ENCODE peak calls at places on chromosomes 11 and 22, in seven cellular contexts. One of them, this sample, is unnamed.

GRCh38 chr22:20169253-20169822 is 18.5 kb upstream of the CCDC188 start:
- DNase-seq in RPMI7951: no peak
- DNase-seq in NCI-H1417: no peak
- DNase-seq in NCI-H1105 treated with DMSO at 0.1 percent for 48 hours: no peak
- DNase-seq in substantia nigra: no peak
- DNase-seq in A549: no peak
- DNase-seq in H1: no peak
- DNase-seq in this sample: no peak

GRCh38 chr11:69137148-69137844 is 18.4 kb upstream of the SMIM38 start:
- DNase-seq in A549: no peak
- DNase-seq in RPMI7951: no peak
- DNase-seq in H1: no peak
- DNase-seq in substantia nigra: no peak
- DNase-seq in NCI-H1417: no peak
- DNase-seq in NCI-H1105 treated with DMSO at 0.1 percent for 48 hours: no peak
- DNase-seq in this sample: no peak

GRCh38 chr22:30868663-30869385 is 99.8 kb downstream of the MORC2 start:
- DNase-seq in NCI-H1105 treated with DMSO at 0.1 percent for 48 hours: peak; percentile 55
- DNase-seq in H1: no peak
- DNase-seq in NCI-H1417: peak; percentile 27
- DNase-seq in substantia nigra: no peak
- DNase-seq in RPMI7951: no peak
- DNase-seq in A549: no peak
- DNase-seq in this sample: no peak

GRCh38 chr22:21927174-21927823 is 25.3 kb downstream of the PPM1F start:
- DNase-seq in substantia nigra: no peak
- DNase-seq in A549: no peak
- DNase-seq in NCI-H1417: no peak
- DNase-seq in NCI-H1105 treated with DMSO at 0.1 percent for 48 hours: no peak
- DNase-seq in H1: no peak
- DNase-seq in RPMI7951: no peak
- DNase-seq in this sample: no peak

GRCh38 chr11:113014262-113014661 is 53.0 kb downstream of the NCAM1 start:
- DNase-seq in H1: no peak
- DNase-seq in NCI-H1105 treated with DMSO at 0.1 percent for 48 hours: peak; percentile 86
- DNase-seq in RPMI7951: peak; percentile 77
- DNase-seq in NCI-H1417: peak; percentile 24
- DNase-seq in A549: no peak
- DNase-seq in substantia nigra: no peak
- DNase-seq in this sample: no peak

GRCh38 chr22:44131412-44131811 is 49.3 kb upstream of the PARVG start:
- DNase-seq in A549: no peak
- DNase-seq in NCI-H1105 treated with DMSO at 0.1 percent for 48 hours: no peak
- DNase-seq in substantia nigra: no peak
- DNase-seq in NCI-H1417: no peak
- DNase-seq in H1: no peak
- DNase-seq in RPMI7951: no peak
- DNase-seq in this sample: no peak

GRCh38 chr22:40714514-40714966 is 35.3 kb downstream of the MCHR1 start:
- DNase-seq in substantia nigra: no peak
- DNase-seq in RPMI7951: no peak
- DNase-seq in H1: no peak
- DNase-seq in NCI-H1105 treated with DMSO at 0.1 percent for 48 hours: no peak
- DNase-seq in NCI-H1417: peak; percentile 27
- DNase-seq in A549: peak; percentile 78
- DNase-seq in this sample: no peak

GRCh38 chr11:116224154-116224888 is 548.5 kb downstream of the BUD13 start:
- DNase-seq in substantia nigra: no peak
- DNase-seq in NCI-H1105 treated with DMSO at 0.1 percent for 48 hours: peak; percentile 65
- DNase-seq in NCI-H1417: peak; percentile 55
- DNase-seq in H1: no peak
- DNase-seq in A549: peak; percentile 23
- DNase-seq in RPMI7951: peak; percentile 29
- DNase-seq in this sample: no peak

GRCh38 chr22:47053865-47054185 is 291.4 kb downstream of the TBC1D22A start:
- DNase-seq in NCI-H1105 treated with DMSO at 0.1 percent for 48 hours: no peak
- DNase-seq in A549: no peak
- DNase-seq in RPMI7951: no peak
- DNase-seq in substantia nigra: peak; percentile 13
- DNase-seq in H1: no peak
- DNase-seq in NCI-H1417: no peak
- DNase-seq in this sample: no peak

GRCh38 chr11:13222285-13222684 is 55.3 kb upstream of the BMAL1 start:
- DNase-seq in NCI-H1105 treated with DMSO at 0.1 percent for 48 hours: no peak
- DNase-seq in substantia nigra: no peak
- DNase-seq in H1: no peak
- DNase-seq in NCI-H1417: no peak
- DNase-seq in RPMI7951: no peak
- DNase-seq in A549: no peak
- DNase-seq in this sample: no peak

GRCh38 chr22:39960791-39961746 is 872 bp downstream of the TMA7B start:
- DNase-seq in RPMI7951: peak; percentile 98
- DNase-seq in H1: no peak
- DNase-seq in A549: no peak
- DNase-seq in NCI-H1105 treated with DMSO at 0.1 percent for 48 hours: no peak
- DNase-seq in NCI-H1417: no peak
- DNase-seq in substantia nigra: no peak
- DNase-seq in this sample: no peak

GRCh38 chr11:18692941-18693760 is 5.4 kb upstream of the TMEM86A start:
- DNase-seq in substantia nigra: no peak
- DNase-seq in H1: no peak
- DNase-seq in NCI-H1417: no peak
- DNase-seq in NCI-H1105 treated with DMSO at 0.1 percent for 48 hours: no peak
- DNase-seq in A549: no peak
- DNase-seq in RPMI7951: no peak
- DNase-seq in this sample: no peak

GRCh38 chr11:46896719-46897406 is 21.5 kb downstream of the LRP4 start:
- DNase-seq in A549: peak; percentile 68
- DNase-seq in NCI-H1105 treated with DMSO at 0.1 percent for 48 hours: peak; percentile 44
- DNase-seq in RPMI7951: peak; percentile 57
- DNase-seq in NCI-H1417: no peak
- DNase-seq in substantia nigra: no peak
- DNase-seq in H1: no peak
- DNase-seq in this sample: no peak

GRCh38 chr11:112880454-112880853 is 80.8 kb upstream of the NCAM1 start:
- DNase-seq in NCI-H1417: no peak
- DNase-seq in NCI-H1105 treated with DMSO at 0.1 percent for 48 hours: no peak
- DNase-seq in A549: no peak
- DNase-seq in substantia nigra: no peak
- DNase-seq in RPMI7951: no peak
- DNase-seq in H1: no peak
- DNase-seq in this sample: no peak

GRCh38 chr22:32106930-32107329 is 52.2 kb downstream of the C22orf42 start:
- DNase-seq in NCI-H1105 treated with DMSO at 0.1 percent for 48 hours: no peak
- DNase-seq in NCI-H1417: no peak
- DNase-seq in substantia nigra: no peak
- DNase-seq in H1: no peak
- DNase-seq in A549: no peak
- DNase-seq in RPMI7951: no peak
- DNase-seq in this sample: no peak

GRCh38 chr22:37636186-37636948 is 3.1 kb upstream of the SH3BP1 start:
- DNase-seq in NCI-H1105 treated with DMSO at 0.1 percent for 48 hours: no peak
- DNase-seq in substantia nigra: no peak
- DNase-seq in RPMI7951: peak; percentile 97
- DNase-seq in H1: no peak
- DNase-seq in A549: no peak
- DNase-seq in NCI-H1417: no peak
- DNase-seq in this sample: no peak

GRCh38 chr11:4891996-4892640 is 10.4 kb downstream of the OR51T1 start:
- DNase-seq in NCI-H1417: no peak
- DNase-seq in substantia nigra: no peak
- DNase-seq in A549: no peak
- DNase-seq in NCI-H1105 treated with DMSO at 0.1 percent for 48 hours: no peak
- DNase-seq in H1: no peak
- DNase-seq in RPMI7951: peak; percentile 90
- DNase-seq in this sample: no peak

GRCh38 chr11:8917157-8917820 is 6.3 kb downstream of the AKIP1 start:
- DNase-seq in A549: no peak
- DNase-seq in substantia nigra: no peak
- DNase-seq in H1: no peak
- DNase-seq in RPMI7951: peak; percentile 87
- DNase-seq in NCI-H1105 treated with DMSO at 0.1 percent for 48 hours: no peak
- DNase-seq in NCI-H1417: no peak
- DNase-seq in this sample: no peak

GRCh38 chr11:2211113-2211971 is 39.7 kb upstream of the TH start:
- DNase-seq in NCI-H1105 treated with DMSO at 0.1 percent for 48 hours: peak; percentile 96
- DNase-seq in substantia nigra: no peak
- DNase-seq in H1: no peak
- DNase-seq in RPMI7951: no peak
- DNase-seq in A549: peak; percentile 35
- DNase-seq in NCI-H1417: peak; percentile 95
- DNase-seq in this sample: no peak

GRCh38 chr11:35893796-35894475 is 49.9 kb upstream of the LDLRAD3 start:
- DNase-seq in NCI-H1105 treated with DMSO at 0.1 percent for 48 hours: peak; percentile 76
- DNase-seq in A549: no peak
- DNase-seq in NCI-H1417: no peak
- DNase-seq in H1: no peak
- DNase-seq in RPMI7951: peak; percentile 70
- DNase-seq in substantia nigra: no peak
- DNase-seq in this sample: no peak

GRCh38 chr11:116175707-116176106 is 597.1 kb downstream of the BUD13 start:
- DNase-seq in A549: no peak
- DNase-seq in H1: no peak
- DNase-seq in substantia nigra: no peak
- DNase-seq in RPMI7951: no peak
- DNase-seq in NCI-H1417: no peak
- DNase-seq in NCI-H1105 treated with DMSO at 0.1 percent for 48 hours: no peak
- DNase-seq in this sample: no peak

GRCh38 chr11:68855205-68855978 is 13.7 kb upstream of the CPT1A start:
- DNase-seq in substantia nigra: no peak
- DNase-seq in NCI-H1417: no peak
- DNase-seq in RPMI7951: peak; percentile 48
- DNase-seq in NCI-H1105 treated with DMSO at 0.1 percent for 48 hours: no peak
- DNase-seq in A549: no peak
- DNase-seq in H1: no peak
- DNase-seq in this sample: no peak

GRCh38 chr11:85889676-85890579 is 34.7 kb downstream of the CCDC83 start:
- DNase-seq in RPMI7951: peak; percentile 89
- DNase-seq in substantia nigra: no peak
- DNase-seq in NCI-H1105 treated with DMSO at 0.1 percent for 48 hours: no peak
- DNase-seq in NCI-H1417: no peak
- DNase-seq in A549: peak; percentile 36
- DNase-seq in H1: peak; percentile 17
- DNase-seq in this sample: peak; percentile 28

GRCh38 chr11:14386895-14387480 is 28.0 kb upstream of the RRAS2 start:
- DNase-seq in A549: peak; percentile 14
- DNase-seq in substantia nigra: peak; percentile 67
- DNase-seq in NCI-H1105 treated with DMSO at 0.1 percent for 48 hours: peak; percentile 31
- DNase-seq in RPMI7951: peak; percentile 61
- DNase-seq in H1: peak; percentile 15
- DNase-seq in NCI-H1417: peak; percentile 56
- DNase-seq in this sample: peak; percentile 70

GRCh38 chr11:62853279-62853965 is 14.0 kb upstream of the WDR74 start:
- DNase-seq in NCI-H1417: no peak
- DNase-seq in RPMI7951: no peak
- DNase-seq in A549: no peak
- DNase-seq in substantia nigra: no peak
- DNase-seq in NCI-H1105 treated with DMSO at 0.1 percent for 48 hours: no peak
- DNase-seq in H1: no peak
- DNase-seq in this sample: no peak

This sample was measured in iPS DF 19.7.